ENCODE peak calls at places on chromosomes 1 and 21, in ten cellular contexts. Z, T, E, P, H, U, I, J, Q and K are unnamed samples. For H3K36me3, the result is how much of the 10 kb centered on the place peaks cover.

GRCh38 chr1:111802110-111802509 is 46.4 kb downstream of the DDX20 start:
- DNase-seq in Z (no peak), T (no peak), E (no peak), P (no peak), H (no peak), U (peak), I (no peak), J (no peak), Q (no peak), K (no peak)

GRCh38 chr1:177210071-177210470 is 39.3 kb downstream of the BRINP2 start:
- DNase-seq in Z (no peak), T (no peak), E (no peak), P (no peak), H (no peak), U (no peak), I (no peak), J (no peak), Q (no peak), K (no peak)

GRCh38 chr1:179779645-179780272 is 36.7 kb downstream of the FAM163A start:
- DNase-seq in Z (no peak), T (no peak), E (no peak), P (no peak), H (no peak), U (no peak), I (no peak), J (no peak), Q (no peak), K (no peak)

GRCh38 chr1:56967900-56968832 is 2.4 kb upstream of the C8B start:
- DNase-seq in Z (peak), T (peak), E (peak), P (no peak), H (no peak), U (no peak), I (no peak), J (no peak), Q (peak), K (no peak)

GRCh38 chr1:7588457-7588827 is 182.7 kb upstream of the VAMP3 start:
- DNase-seq in Z (no peak), T (no peak), E (no peak), P (peak), H (no peak), U (no peak), I (no peak), J (no peak), Q (no peak), K (no peak)

GRCh38 chr1:81142099-81142776 is 658.5 kb upstream of the ADGRL2 start:
- DNase-seq in Z (no peak), T (peak), E (no peak), P (no peak), H (no peak), U (no peak), I (no peak), J (no peak), Q (no peak), K (no peak)

GRCh38 chr1:200290010-200290685 is 119.7 kb downstream of the ZNF281 start:
- DNase-seq in Z (peak), T (peak), E (no peak), P (no peak), H (no peak), U (no peak), I (no peak), J (peak), Q (peak), K (no peak)

GRCh38 chr21:32687946-32688345 is 39.9 kb downstream of the SYNJ1 start:
- DNase-seq in Z (peak), T (no peak), E (no peak), P (no peak), H (no peak), U (no peak), I (no peak), J (peak), Q (no peak), K (no peak)

GRCh38 chr21:33412832-33413519 is 9.8 kb downstream of the IFNGR2 start:
- DNase-seq in Z (no peak), T (peak), E (no peak), P (peak), H (no peak), U (no peak), I (no peak), J (no peak), Q (no peak), K (no peak)

GRCh38 chr1:84841971-84842370 is 51.0 kb downstream of the LPAR3 start:
- DNase-seq in Z (no peak), T (no peak), E (no peak), P (no peak), H (no peak), U (no peak), I (no peak), J (no peak), Q (no peak), K (no peak)

GRCh38 chr1:163897401-163898169 is 575.8 kb downstream of the NUF2 start:
- DNase-seq in Z (no peak), T (no peak), E (no peak), P (no peak), H (peak), U (peak), I (no peak), J (no peak), Q (no peak), K (no peak)

GRCh38 chr1:78092686-78093085 is 46.9 kb downstream of the GIPC2 start:
- DNase-seq in Z (no peak), T (peak), E (no peak), P (no peak), H (no peak), U (no peak), I (no peak), J (no peak), Q (no peak), K (no peak)

GRCh38 chr21:41664881-41665765 is 101.7 kb downstream of the RIPK4 start:
- DNase-seq in Z (peak), T (peak), E (no peak), P (no peak), H (no peak), U (no peak), I (peak), J (no peak), Q (no peak), K (no peak)

GRCh38 chr1:237570530-237570929 is 320.2 kb downstream of the ZP4 start:
- DNase-seq in Z (no peak), T (no peak), E (no peak), P (no peak), H (no peak), U (no peak), I (no peak), J (no peak), Q (no peak), K (no peak)

GRCh38 chr1:26784023-26784871 is 3.5 kb upstream of the PIGV start:
- DNase-seq in Z (peak), T (peak), E (peak), P (peak), H (peak), U (peak), I (peak), J (no peak), Q (no peak), K (no peak)

GRCh38 chr1:200053639-200054038 is 26.1 kb downstream of the NR5A2 start:
- DNase-seq in Z (no peak), T (peak), E (no peak), P (no peak), H (no peak), U (no peak), I (no peak), J (no peak), Q (no peak), K (no peak)

GRCh38 chr1:55912438-55912837 is 666.9 kb downstream of the PLPP3 start:
- DNase-seq in Z (no peak), T (no peak), E (no peak), P (no peak), H (no peak), U (no peak), I (no peak), J (no peak), Q (no peak), K (no peak)
- H3K36me3 ChIP-seq in Z (under half), T (under half), E (under half), P (under half), H (under half), U (under half), I (under half), J (under half), Q (under half), K (under half)

GRCh38 chr1:58395355-58395754 is 151.2 kb downstream of the OMA1 start:
- DNase-seq in Z (no peak), T (no peak), E (no peak), P (no peak), H (no peak), U (no peak), I (no peak), J (no peak), Q (no peak), K (no peak)
- H3K36me3 ChIP-seq in Z (under half), T (under half), E (under half), P (under half), H (under half), U (under half), I (under half), J (under half), Q (under half), K (under half)

GRCh38 chr1:156598125-156598524 is 3.2 kb downstream of the GPATCH4 start:
- DNase-seq in Z (no peak), T (no peak), E (no peak), P (peak), H (no peak), U (no peak), I (no peak), J (no peak), Q (no peak), K (no peak)

GRCh38 chr1:156601122-156601830 is at the start of gene GPATCH4:
- DNase-seq in Z (peak), T (peak), E (peak), P (peak), H (peak), U (peak), I (peak), J (peak), Q (peak), K (peak)

GRCh38 chr1:156599811-156600210 is 1.5 kb downstream of the GPATCH4 start:
- DNase-seq in Z (no peak), T (no peak), E (no peak), P (no peak), H (no peak), U (no peak), I (no peak), J (peak), Q (no peak), K (no peak)

GRCh38 chr1:156600733-156601121 is 552 bp downstream of the GPATCH4 start:
- DNase-seq in Z (peak), T (no peak), E (no peak), P (peak), H (no peak), U (no peak), I (no peak), J (no peak), Q (no peak), K (no peak)

DNA sequence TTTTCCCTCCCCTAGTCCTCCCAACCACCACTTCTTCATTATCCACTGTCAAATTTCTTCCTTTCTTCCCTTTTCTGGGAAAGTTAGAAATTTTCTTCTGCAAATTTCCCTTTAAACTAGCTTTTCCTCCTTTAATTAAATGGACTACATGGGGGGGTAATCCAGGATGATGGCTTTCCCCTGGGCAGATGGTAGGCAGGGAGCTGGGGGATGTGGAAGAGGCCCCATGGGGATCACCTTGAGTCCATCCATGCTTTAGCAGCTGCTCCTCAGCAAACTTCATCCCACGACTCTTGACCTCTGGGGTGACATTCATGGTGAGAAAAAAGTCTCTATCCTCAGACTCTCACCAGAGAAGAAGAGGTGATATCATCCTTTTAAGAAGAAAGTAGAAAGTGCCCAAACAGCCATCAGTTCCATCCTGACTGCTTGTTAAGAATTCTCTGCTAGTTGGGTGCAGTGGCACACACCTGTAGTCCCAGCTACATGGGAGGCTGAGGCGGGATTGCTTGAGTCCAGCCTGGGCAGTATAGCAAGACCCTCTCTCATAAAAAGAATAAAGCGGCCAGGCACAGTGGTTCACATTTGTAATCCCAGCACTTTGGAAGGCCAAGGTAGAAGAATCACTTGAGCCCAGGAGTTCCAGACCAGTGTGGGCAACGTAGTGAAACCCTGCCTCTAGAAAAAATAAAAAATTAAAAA is 2.4 kb downstream of the GPATCH4 start:
- DNase-seq in Z (no peak), T (no peak), E (no peak), P (no peak), H (no peak), U (no peak), I (no peak), J (no peak), Q (no peak), K (no peak)
- H3K36me3 ChIP-seq in Z (under half), T (under half), E (under half), P (under half), H (under half), U (under half), I (under half), J (half or more), Q (under half), K (under half)

GRCh38 chr1:1041873-1042272 is 22.0 kb downstream of the AGRN start:
- DNase-seq in Z (no peak), T (no peak), E (no peak), P (no peak), H (no peak), U (no peak), I (no peak), J (no peak), Q (no peak), K (no peak)
- H3K36me3 ChIP-seq in Z (under half), T (under half), E (under half), P (under half), H (under half), U (under half), I (under half), J (under half), Q (under half), K (under half)

GRCh38 chr21:44955141-44955802 is 15.4 kb downstream of the SLX9 start:
- DNase-seq in Z (no peak), T (no peak), E (no peak), P (peak), H (peak), U (peak), I (no peak), J (no peak), Q (no peak), K (no peak)

GRCh38 chr21:44957047-44957831 is 17.4 kb downstream of the SLX9 start:
- DNase-seq in Z (no peak), T (no peak), E (no peak), P (peak), H (no peak), U (peak), I (no peak), J (no peak), Q (no peak), K (no peak)

GRCh38 chr21:44954281-44954771 is 14.5 kb downstream of the SLX9 start:
- DNase-seq in Z (no peak), T (no peak), E (no peak), P (peak), H (peak), U (peak), I (no peak), J (no peak), Q (no peak), K (no peak)

GRCh38 chr21:44956356-44957046 is 16.7 kb downstream of the SLX9 start:
- DNase-seq in Z (no peak), T (no peak), E (no peak), P (peak), H (peak), U (peak), I (no peak), J (no peak), Q (no peak), K (no peak)

GRCh38 chr21:44955803-44956175 is 16.0 kb downstream of the SLX9 start:
- DNase-seq in Z (no peak), T (no peak), E (no peak), P (peak), H (peak), U (peak), I (no peak), J (no peak), Q (no peak), K (no peak)
- H3K36me3 ChIP-seq in Z (under half), T (under half), E (under half), P (under half), H (under half), U (under half), I (under half), J (half or more), Q (under half), K (under half)

GRCh38 chr21:46439906-46440305 is 18.8 kb upstream of the DIP2A start:
- DNase-seq in Z (no peak), T (no peak), E (no peak), P (no peak), H (peak), U (no peak), I (no peak), J (no peak), Q (no peak), K (no peak)

GRCh38 chr21:46437511-46437910 is 21.2 kb upstream of the DIP2A start:
- DNase-seq in Z (no peak), T (no peak), E (no peak), P (no peak), H (peak), U (no peak), I (no peak), J (no peak), Q (no peak), K (no peak)

GRCh38 chr21:46437096-46437498 is 21.6 kb upstream of the DIP2A start:
- DNase-seq in Z (no peak), T (no peak), E (no peak), P (peak), H (peak), U (no peak), I (no peak), J (no peak), Q (no peak), K (no peak)

GRCh38 chr21:46436586-46436985 is 22.1 kb upstream of the DIP2A start:
- DNase-seq in Z (no peak), T (no peak), E (no peak), P (peak), H (peak), U (no peak), I (no peak), J (no peak), Q (no peak), K (no peak)

GRCh38 chr21:46438241-46438640 is 20.4 kb upstream of the DIP2A start:
- DNase-seq in Z (no peak), T (no peak), E (no peak), P (no peak), H (peak), U (no peak), I (no peak), J (no peak), Q (no peak), K (no peak)
- H3K36me3 ChIP-seq in Z (under half), T (under half), E (under half), P (under half), H (under half), U (under half), I (under half), J (half or more), Q (under half), K (under half)

GRCh38 chr1:42282867-42283583 is 52.0 kb downstream of the FOXJ3 start:
- DNase-seq in Z (no peak), T (no peak), E (no peak), P (no peak), H (no peak), U (no peak), I (no peak), J (no peak), Q (no peak), K (no peak)
- H3K36me3 ChIP-seq in Z (under half), T (under half), E (under half), P (under half), H (under half), U (under half), I (under half), J (under half), Q (under half), K (under half)